ENCODE peak calls at places on chromosome 1, in seven cellular contexts. R is AG10803; O is CD4-positive, alpha-beta T cell; F is cardiac muscle cell; Y is Peyer's patch; A is D721Med; U is heart right ventricle. V is an unnamed sample.

GRCh38 chr1:77926561-77927357 is 38.3 kb downstream of the NEXN start:
- DNase-seq in O (no peak), A (no peak), Y (no peak), R (no peak), U (no peak), F (no peak), V (no peak)

GRCh38 chr1:952603-953002 is 6.5 kb downstream of the NOC2L start:
- DNase-seq in U (no peak), Y (no peak), A (no peak), R (no peak), O (no peak), F (no peak), V (no peak)

GRCh38 chr1:211698161-211699026 is 23.0 kb upstream of the NEK2 start:
- DNase-seq in F (peak), A (peak), Y (peak), R (peak), U (peak), O (peak), V (peak)

GRCh38 chr1:19400875-19401854 is 84.2 kb downstream of the CAPZB start:
- DNase-seq in O (no peak), R (no peak), U (no peak), Y (no peak), A (no peak), F (no peak), V (no peak)

GRCh38 chr1:225454733-225455132 is 26.9 kb upstream of the LBR start:
- DNase-seq in O (no peak), F (peak), A (no peak), Y (no peak), U (no peak), R (peak), V (no peak)

GRCh38 chr1:197685785-197686184 is 89.5 kb downstream of the DENND1B start:
- DNase-seq in F (peak), A (no peak), R (peak), Y (no peak), O (no peak), U (no peak), V (no peak)

GRCh38 chr1:231986631-231987291 is 360.2 kb downstream of the DISC1 start:
- DNase-seq in U (peak), F (peak), O (no peak), Y (no peak), A (no peak), R (no peak), V (no peak)

GRCh38 chr1:156082111-156083091 is at the start of gene MEX3A:
- DNase-seq in Y (peak), F (peak), R (peak), O (peak), U (peak), A (peak), V (peak)

DNA sequence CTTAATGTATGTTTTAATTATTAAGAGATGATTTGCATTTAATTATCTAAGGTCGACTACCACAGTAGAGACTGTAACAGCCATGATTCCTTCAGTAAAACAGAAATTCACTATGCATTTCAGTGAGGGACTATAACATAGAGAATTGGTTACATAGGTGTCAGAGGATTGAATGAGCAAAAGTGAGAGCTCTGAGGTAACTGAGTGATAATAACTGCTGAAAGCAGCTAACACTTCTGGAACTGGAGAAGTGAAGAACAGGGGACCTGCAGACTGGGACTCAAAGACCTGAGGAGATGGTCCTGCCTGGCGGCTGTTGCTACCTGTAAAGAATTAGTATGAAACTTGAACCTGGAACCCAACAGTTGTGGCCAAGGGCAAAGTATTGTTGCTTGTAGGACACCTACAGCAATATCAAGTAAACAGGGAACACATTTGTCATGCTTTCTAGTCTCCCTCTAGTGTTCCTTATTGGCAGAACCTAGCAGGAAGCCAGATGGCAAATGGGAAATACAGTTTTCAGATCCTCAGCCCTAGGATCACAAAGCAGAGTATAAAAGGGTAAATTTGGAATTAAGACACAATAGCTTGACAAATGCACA is 110.6 kb downstream of the HS2ST1 start:
- DNase-seq in O (no peak), A (no peak), F (peak), Y (no peak), U (no peak), R (peak), V (no peak)
- TF ChIP-seq CTCF in O (peak), A (peak), F (peak), Y (peak), U (peak), R (peak), V (peak)

GRCh38 chr1:58035523-58035922 is 511.0 kb downstream of the OMA1 start:
- DNase-seq in O (no peak), Y (no peak), F (peak), A (no peak), U (no peak), R (peak), V (no peak)
- TF ChIP-seq CTCF in O (no peak), Y (no peak), F (peak), A (peak), U (no peak), R (peak), V (peak)

GRCh38 chr1:180633092-180634045 is 1.5 kb downstream of the XPR1 start:
- DNase-seq in R (peak), A (no peak), F (peak), O (no peak), Y (no peak), U (no peak), V (no peak)

GRCh38 chr1:180631766-180632325 is at the start of gene XPR1:
- DNase-seq in A (peak), Y (peak), R (peak), U (peak), F (peak), O (peak), V (peak)

GRCh38 chr1:180639871-180640270 is 8.0 kb downstream of the XPR1 start:
- DNase-seq in A (no peak), U (no peak), F (no peak), O (no peak), Y (no peak), R (no peak), V (no peak)

GRCh38 chr1:180632326-180633088 is 685 bp downstream of the XPR1 start:
- DNase-seq in A (no peak), F (no peak), O (peak), U (peak), Y (peak), R (no peak), V (peak)

DNA sequence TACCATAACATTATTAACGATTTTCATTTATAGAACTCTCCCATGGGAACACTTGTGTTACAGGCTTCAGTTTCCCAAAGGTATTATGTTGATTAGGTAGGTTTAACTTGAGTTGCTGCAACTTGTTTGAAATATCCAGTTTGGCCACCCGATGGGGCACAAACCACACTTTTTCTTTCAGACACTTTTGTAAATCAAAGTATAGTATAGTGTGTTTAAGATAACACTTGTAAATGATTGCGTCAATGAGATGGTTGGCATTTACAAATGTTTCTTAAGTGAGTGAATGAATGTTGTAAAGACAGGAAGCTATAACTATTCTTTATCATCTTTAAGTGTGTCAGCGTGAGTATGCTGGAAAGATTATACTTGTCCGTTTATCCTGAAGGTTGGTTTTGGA is 4.3 kb downstream of the XPR1 start:
- DNase-seq in A (no peak), F (peak), R (no peak), U (no peak), O (no peak), Y (no peak), V (no peak)
- TF ChIP-seq CTCF in A (peak), F (peak), R (no peak), U (peak), O (no peak), Y (peak), V (no peak)

DNA sequence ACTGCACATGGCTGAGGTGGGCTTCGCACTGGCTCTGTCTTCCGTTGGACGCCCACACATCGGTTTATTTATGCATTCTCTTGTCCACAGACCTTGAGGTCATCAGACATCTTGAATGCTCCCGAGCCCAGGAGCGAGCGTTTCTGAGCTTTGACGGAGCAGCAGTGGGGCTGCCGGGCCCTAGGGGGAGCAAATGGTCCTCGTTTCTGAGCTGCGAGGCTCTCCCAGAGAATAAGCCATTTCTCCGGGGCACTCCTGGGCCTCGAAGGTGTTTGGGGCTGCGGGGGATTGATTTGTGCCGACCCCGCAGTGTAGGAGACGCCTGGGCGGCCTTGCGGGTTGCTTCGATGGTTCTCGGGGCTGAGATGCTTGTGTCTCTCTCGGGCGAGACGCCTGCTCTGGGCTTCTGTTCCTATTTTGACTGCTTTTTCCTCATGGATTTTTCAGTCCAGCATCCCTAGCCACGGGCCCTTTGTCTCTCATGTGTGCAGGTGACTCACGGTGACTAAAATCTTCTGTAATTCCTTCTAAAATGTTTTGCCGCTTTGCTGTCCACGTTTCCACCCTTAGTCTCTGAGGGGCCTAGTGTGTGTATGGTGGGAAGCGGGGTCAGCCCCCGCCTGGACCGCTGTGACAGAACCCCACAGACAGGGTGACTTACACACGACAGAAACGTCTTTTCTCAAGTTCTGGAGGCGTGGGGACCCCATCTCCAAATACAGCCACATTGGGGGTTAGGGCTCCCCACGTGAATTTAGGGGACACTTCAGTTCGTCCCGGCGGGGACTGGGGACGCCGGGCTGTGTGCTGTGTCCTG is 62.1 kb downstream of the FAAP20 start:
- DNase-seq in R (peak), F (peak), U (peak), A (no peak), O (no peak), Y (no peak), V (peak)
- TF ChIP-seq CTCF in R (peak), F (peak), U (peak), A (peak), O (no peak), Y (peak), V (peak)

GRCh38 chr1:187261637-187262036 is 432.9 kb downstream of the PLA2G4A start:
- DNase-seq in R (no peak), F (no peak), O (no peak), A (no peak), U (no peak), Y (no peak), V (no peak)

GRCh38 chr1:187266051-187266450 is 437.3 kb downstream of the PLA2G4A start:
- DNase-seq in U (no peak), O (no peak), A (no peak), F (no peak), Y (no peak), R (no peak), V (no peak)

GRCh38 chr1:187267745-187268277 is 439.1 kb downstream of the PLA2G4A start:
- DNase-seq in R (no peak), A (no peak), Y (no peak), F (no peak), U (no peak), O (no peak), V (no peak)

GRCh38 chr1:187262731-187263130 is 434.0 kb downstream of the PLA2G4A start:
- DNase-seq in R (no peak), Y (no peak), O (no peak), U (no peak), A (no peak), F (no peak), V (no peak)

GRCh38 chr1:187264995-187265602 is 436.4 kb downstream of the PLA2G4A start:
- DNase-seq in F (peak), R (peak), O (no peak), A (no peak), U (no peak), Y (no peak), V (peak)
- TF ChIP-seq CTCF in F (peak), R (peak), O (no peak), A (peak), U (no peak), Y (peak), V (peak)

DNA sequence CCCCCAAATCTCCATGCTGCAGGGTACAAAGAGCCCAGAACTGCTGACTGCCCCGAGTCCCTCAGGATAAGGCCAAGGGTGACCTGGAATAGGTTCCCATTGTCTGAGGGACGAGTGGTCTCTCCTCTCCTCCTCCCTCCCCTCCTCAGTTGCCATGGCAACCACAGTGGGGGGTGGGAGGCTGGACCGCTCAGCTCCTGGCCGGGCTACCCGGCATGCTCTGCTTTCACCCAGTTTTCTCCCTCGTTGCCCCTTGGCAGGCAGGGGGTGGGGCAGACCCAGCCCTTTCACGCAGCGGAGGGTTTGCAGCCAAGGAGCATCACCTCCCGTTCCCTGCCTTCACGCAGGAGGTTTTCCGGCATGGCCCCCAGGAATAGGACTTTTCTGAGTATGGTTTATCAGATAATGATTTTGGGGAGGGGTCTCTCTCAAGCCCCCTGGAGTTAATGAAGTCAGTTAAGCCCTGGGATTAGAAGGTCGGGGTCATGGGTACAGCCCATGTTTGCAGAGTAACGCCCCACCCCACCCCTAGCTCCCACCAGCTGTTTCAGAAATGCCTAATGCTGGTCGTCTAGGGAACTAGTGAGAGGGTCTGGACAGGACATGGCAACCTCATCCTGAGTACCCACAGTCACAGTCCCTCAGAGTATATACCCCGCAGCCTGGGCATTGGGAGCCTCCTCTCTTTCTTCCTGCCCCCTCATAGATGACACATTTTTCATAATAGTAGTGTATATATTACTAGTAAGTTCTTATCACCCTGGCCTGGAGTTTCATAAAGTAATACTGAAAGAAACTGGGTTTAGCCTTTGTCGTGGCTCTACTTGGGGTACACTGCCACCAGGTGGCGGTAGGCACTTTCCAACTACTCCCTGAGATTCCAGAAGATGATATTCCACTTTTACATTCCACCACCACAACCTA is 20.7 kb downstream of the C1QB start:
- DNase-seq in A (no peak), U (peak), Y (no peak), R (peak), O (no peak), F (peak), V (peak)
- TF ChIP-seq CTCF in A (peak), U (peak), Y (peak), R (peak), O (no peak), F (peak), V (peak)